ENCODE peak calls at places on chromosomes 1 and 21, in six cellular contexts. One of them, this sample, is unnamed.

GRCh38 chr1:54603241-54603640 is 20.1 kb downstream of the FAM151A start:
- DNase-seq in endothelial cell of umbilical vein: no peak
- DNase-seq in stomach: no peak
- DNase-seq in IMR-90: no peak
- DNase-seq in fibroblast of lung: no peak
- DNase-seq in colonic mucosa: no peak
- DNase-seq in this sample: no peak

GRCh38 chr1:172359531-172359991 is 60.9 kb upstream of the C1orf105 start:
- DNase-seq in endothelial cell of umbilical vein: peak
- DNase-seq in stomach: no peak
- DNase-seq in IMR-90: peak
- DNase-seq in fibroblast of lung: peak
- DNase-seq in colonic mucosa: peak
- DNase-seq in this sample: peak

GRCh38 chr1:174198192-174198591 is 38.9 kb downstream of the RABGAP1L start:
- DNase-seq in endothelial cell of umbilical vein: no peak
- DNase-seq in stomach: no peak
- DNase-seq in IMR-90: no peak
- DNase-seq in fibroblast of lung: no peak
- DNase-seq in colonic mucosa: no peak
- DNase-seq in this sample: no peak

GRCh38 chr1:238562376-238562775 is 671.7 kb upstream of the ZP4 start:
- DNase-seq in endothelial cell of umbilical vein: no peak
- DNase-seq in stomach: no peak
- DNase-seq in IMR-90: peak
- DNase-seq in fibroblast of lung: peak
- DNase-seq in colonic mucosa: no peak
- DNase-seq in this sample: peak

GRCh38 chr21:25565272-25566199 is 41.7 kb downstream of the MRPL39 start:
- DNase-seq in endothelial cell of umbilical vein: no peak
- DNase-seq in stomach: no peak
- DNase-seq in IMR-90: no peak
- DNase-seq in fibroblast of lung: no peak
- DNase-seq in colonic mucosa: no peak
- DNase-seq in this sample: no peak

GRCh38 chr1:17572264-17572985 is 32.9 kb downstream of the ARHGEF10L start:
- DNase-seq in endothelial cell of umbilical vein: no peak
- DNase-seq in stomach: no peak
- DNase-seq in IMR-90: no peak
- DNase-seq in fibroblast of lung: no peak
- DNase-seq in colonic mucosa: no peak
- DNase-seq in this sample: no peak

GRCh38 chr21:33897739-33898138 is 17.9 kb downstream of the ATP5PO start:
- DNase-seq in endothelial cell of umbilical vein: peak
- DNase-seq in stomach: no peak
- DNase-seq in IMR-90: peak
- DNase-seq in fibroblast of lung: no peak
- DNase-seq in colonic mucosa: no peak
- DNase-seq in this sample: no peak

GRCh38 chr1:198171667-198172294 is 15.0 kb downstream of the NEK7 start:
- DNase-seq in endothelial cell of umbilical vein: no peak
- DNase-seq in stomach: no peak
- DNase-seq in IMR-90: no peak
- DNase-seq in fibroblast of lung: no peak
- DNase-seq in colonic mucosa: no peak
- DNase-seq in this sample: no peak

GRCh38 chr1:24347159-24347931 is 28.2 kb downstream of the GRHL3 start:
- DNase-seq in endothelial cell of umbilical vein: no peak
- DNase-seq in stomach: no peak
- DNase-seq in IMR-90: no peak
- DNase-seq in fibroblast of lung: no peak
- DNase-seq in colonic mucosa: no peak
- DNase-seq in this sample: no peak

GRCh38 chr1:29196863-29197589 is 15.3 kb upstream of the SRSF4 start:
- DNase-seq in endothelial cell of umbilical vein: no peak
- DNase-seq in stomach: no peak
- DNase-seq in IMR-90: peak
- DNase-seq in fibroblast of lung: peak
- DNase-seq in colonic mucosa: no peak
- DNase-seq in this sample: peak

GRCh38 chr1:8625981-8626898 is 191.2 kb downstream of the RERE start:
- DNase-seq in endothelial cell of umbilical vein: no peak
- DNase-seq in stomach: no peak
- DNase-seq in IMR-90: peak
- DNase-seq in fibroblast of lung: peak
- DNase-seq in colonic mucosa: no peak
- DNase-seq in this sample: peak

GRCh38 chr1:43267291-43267805 is 2.4 kb upstream of the TMEM125 start:
- DNase-seq in endothelial cell of umbilical vein: no peak
- DNase-seq in stomach: peak
- DNase-seq in IMR-90: peak
- DNase-seq in fibroblast of lung: peak
- DNase-seq in colonic mucosa: no peak
- DNase-seq in this sample: peak

GRCh38 chr1:156741613-156741983 is 710 bp upstream of the MRPL24 start:
- DNase-seq in endothelial cell of umbilical vein: no peak
- DNase-seq in stomach: no peak
- DNase-seq in IMR-90: no peak
- DNase-seq in fibroblast of lung: no peak
- DNase-seq in colonic mucosa: no peak
- DNase-seq in this sample: no peak

GRCh38 chr21:42468511-42469131 is 27.4 kb downstream of the RSPH1 start:
- DNase-seq in endothelial cell of umbilical vein: no peak
- DNase-seq in stomach: no peak
- DNase-seq in IMR-90: no peak
- DNase-seq in fibroblast of lung: peak
- DNase-seq in colonic mucosa: no peak
- DNase-seq in this sample: no peak

GRCh38 chr1:31576201-31576669 is at the start of gene TINAGL1:
- DNase-seq in endothelial cell of umbilical vein: peak
- DNase-seq in stomach: peak
- DNase-seq in IMR-90: no peak
- DNase-seq in fibroblast of lung: no peak
- DNase-seq in colonic mucosa: peak
- DNase-seq in this sample: no peak

GRCh38 chr1:91582431-91582921 is 81.8 kb downstream of the CDC7 start:
- DNase-seq in endothelial cell of umbilical vein: peak
- DNase-seq in stomach: no peak
- DNase-seq in IMR-90: peak
- DNase-seq in fibroblast of lung: peak
- DNase-seq in colonic mucosa: no peak
- DNase-seq in this sample: peak

GRCh38 chr1:240652554-240652953 is 40.6 kb upstream of the GREM2 start:
- DNase-seq in endothelial cell of umbilical vein: no peak
- DNase-seq in stomach: no peak
- DNase-seq in IMR-90: no peak
- DNase-seq in fibroblast of lung: no peak
- DNase-seq in colonic mucosa: no peak
- DNase-seq in this sample: no peak

GRCh38 chr1:112513112-112513870 is 4.5 kb downstream of the WNT2B start:
- DNase-seq in endothelial cell of umbilical vein: no peak
- DNase-seq in stomach: peak
- DNase-seq in IMR-90: peak
- DNase-seq in fibroblast of lung: no peak
- DNase-seq in colonic mucosa: peak
- DNase-seq in this sample: no peak

GRCh38 chr1:96727860-96728259 is 6.3 kb downstream of the PTBP2 start:
- DNase-seq in endothelial cell of umbilical vein: no peak
- DNase-seq in stomach: no peak
- DNase-seq in IMR-90: no peak
- DNase-seq in fibroblast of lung: no peak
- DNase-seq in colonic mucosa: no peak
- DNase-seq in this sample: no peak

GRCh38 chr1:96722161-96722908 is 751 bp downstream of the PTBP2 start:
- DNase-seq in endothelial cell of umbilical vein: peak
- DNase-seq in stomach: peak
- DNase-seq in IMR-90: peak
- DNase-seq in fibroblast of lung: peak
- DNase-seq in colonic mucosa: peak
- DNase-seq in this sample: no peak

GRCh38 chr1:96721382-96722160 is at the start of gene PTBP2:
- DNase-seq in endothelial cell of umbilical vein: peak
- DNase-seq in stomach: peak
- DNase-seq in IMR-90: peak
- DNase-seq in fibroblast of lung: peak
- DNase-seq in colonic mucosa: peak
- DNase-seq in this sample: no peak

GRCh38 chr1:96721053-96721381 is 567 bp upstream of the PTBP2 start:
- DNase-seq in endothelial cell of umbilical vein: no peak
- DNase-seq in stomach: no peak
- DNase-seq in IMR-90: no peak
- DNase-seq in fibroblast of lung: no peak
- DNase-seq in colonic mucosa: no peak
- DNase-seq in this sample: no peak

GRCh38 chr1:96723372-96723771 is 1.8 kb downstream of the PTBP2 start:
- DNase-seq in endothelial cell of umbilical vein: no peak
- DNase-seq in stomach: no peak
- DNase-seq in IMR-90: no peak
- DNase-seq in fibroblast of lung: no peak
- DNase-seq in colonic mucosa: no peak
- DNase-seq in this sample: no peak
- H3K4me3 ChIP-seq in endothelial cell of umbilical vein: peak
- H3K4me3 ChIP-seq in stomach: peak
- H3K4me3 ChIP-seq in IMR-90: peak
- H3K4me3 ChIP-seq in fibroblast of lung: peak
- H3K4me3 ChIP-seq in colonic mucosa: no peak
- H3K4me3 ChIP-seq in this sample: peak

DNA sequence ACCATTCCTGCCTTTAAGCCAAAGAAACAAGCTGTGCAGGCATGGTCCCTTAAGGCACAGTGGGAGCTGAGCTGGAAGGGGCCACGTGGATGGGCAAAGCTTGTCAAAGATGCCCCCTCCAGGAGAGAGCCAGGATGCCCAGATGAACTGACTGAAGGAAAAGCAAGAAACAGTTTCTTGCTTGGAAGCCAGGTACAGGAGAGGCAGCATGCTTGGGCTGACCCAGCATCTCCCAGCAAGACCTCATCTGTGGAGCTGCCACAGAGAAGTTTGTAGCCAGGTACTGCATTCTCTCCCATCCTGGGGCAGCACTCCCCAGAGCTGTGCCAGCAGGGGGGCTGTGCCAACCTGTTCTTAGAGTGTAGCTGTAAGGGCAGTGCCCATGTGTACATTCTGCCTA is 1.3 kb upstream of the SLC50A1 start:
- DNase-seq in endothelial cell of umbilical vein: peak
- DNase-seq in stomach: no peak
- DNase-seq in IMR-90: no peak
- DNase-seq in fibroblast of lung: no peak
- DNase-seq in colonic mucosa: no peak
- DNase-seq in this sample: no peak
- TF ChIP-seq CTCF in endothelial cell of umbilical vein: no peak
- TF ChIP-seq CTCF in stomach: no peak
- TF ChIP-seq CTCF in IMR-90: no peak
- TF ChIP-seq CTCF in fibroblast of lung: no peak
- TF ChIP-seq CTCF in colonic mucosa: no peak
- TF ChIP-seq CTCF in this sample: no peak

DNA sequence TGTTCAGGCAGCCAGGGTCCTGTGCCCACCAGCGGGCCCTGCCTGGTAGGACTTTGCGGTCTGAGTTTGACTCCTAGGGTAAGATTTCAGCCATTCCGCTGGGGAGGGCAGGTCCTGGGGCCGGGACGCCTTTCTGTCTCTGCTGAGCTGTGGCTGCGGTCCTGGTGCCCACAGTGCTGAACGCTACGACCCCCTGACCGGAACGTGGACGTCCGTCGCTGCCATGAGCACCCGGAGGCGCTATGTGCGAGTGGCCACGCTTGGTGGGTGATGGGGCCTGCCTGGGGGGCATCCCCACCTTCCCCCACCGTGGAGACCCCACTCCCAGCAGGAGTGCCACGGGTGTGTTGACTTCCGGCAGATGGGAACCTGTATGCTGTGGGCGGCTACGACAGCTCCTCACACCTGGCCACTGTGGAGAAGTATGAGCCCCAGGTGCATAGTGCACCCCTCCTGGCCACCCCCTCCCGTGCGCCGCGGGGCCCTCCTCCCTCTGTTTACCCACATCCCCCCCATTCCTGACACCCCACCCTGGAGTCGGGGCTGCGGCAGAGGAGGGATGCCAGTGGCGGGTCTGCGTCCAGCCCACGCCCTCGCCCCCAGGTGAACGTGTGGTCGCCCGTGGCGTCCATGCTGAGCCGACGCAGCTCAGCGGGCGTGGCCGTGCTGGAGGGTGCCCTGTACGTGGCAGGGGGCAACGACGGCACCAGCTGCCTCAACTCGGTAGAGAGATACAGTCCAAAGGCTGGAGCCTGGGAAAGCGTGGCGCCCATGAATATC is 2.3 kb upstream of the PLEKHN1 start:
- DNase-seq in endothelial cell of umbilical vein: no peak
- DNase-seq in stomach: no peak
- DNase-seq in IMR-90: no peak
- DNase-seq in fibroblast of lung: no peak
- DNase-seq in colonic mucosa: no peak
- DNase-seq in this sample: no peak
- H3K4me3 ChIP-seq in endothelial cell of umbilical vein: no peak
- H3K4me3 ChIP-seq in stomach: no peak
- H3K4me3 ChIP-seq in IMR-90: no peak
- H3K4me3 ChIP-seq in fibroblast of lung: no peak
- H3K4me3 ChIP-seq in colonic mucosa: no peak
- H3K4me3 ChIP-seq in this sample: no peak

DNA sequence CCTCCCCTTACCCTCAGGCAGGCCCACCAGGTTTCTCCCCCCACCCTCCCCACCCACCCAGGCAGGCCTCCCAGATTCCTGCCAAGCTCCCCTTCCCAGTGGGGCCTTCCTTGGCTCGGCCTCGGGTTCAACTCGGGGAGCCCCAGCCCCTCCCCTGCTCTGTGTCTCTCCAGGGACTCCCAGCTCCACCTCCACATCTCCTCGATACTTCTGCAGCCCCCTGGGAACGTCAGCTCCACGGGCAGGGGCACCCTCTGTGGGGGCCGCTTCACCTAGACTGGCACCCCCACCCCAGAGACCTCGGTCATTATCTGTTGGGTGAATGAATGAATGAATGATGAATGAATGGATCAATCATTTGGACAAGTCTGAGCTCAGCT is 775 bp downstream of the MMEL1 start:
- DNase-seq in endothelial cell of umbilical vein: no peak
- DNase-seq in stomach: no peak
- DNase-seq in IMR-90: no peak
- DNase-seq in fibroblast of lung: no peak
- DNase-seq in colonic mucosa: no peak
- DNase-seq in this sample: no peak
- TF ChIP-seq CTCF in endothelial cell of umbilical vein: no peak
- TF ChIP-seq CTCF in stomach: no peak
- TF ChIP-seq CTCF in IMR-90: no peak
- TF ChIP-seq CTCF in fibroblast of lung: no peak
- TF ChIP-seq CTCF in colonic mucosa: no peak
- TF ChIP-seq CTCF in this sample: no peak

GRCh38 chr1:3745590-3746381 is 6.5 kb upstream of the CCDC27 start:
- DNase-seq in endothelial cell of umbilical vein: no peak
- DNase-seq in stomach: no peak
- DNase-seq in IMR-90: peak
- DNase-seq in fibroblast of lung: no peak
- DNase-seq in colonic mucosa: no peak
- DNase-seq in this sample: no peak
- H3K4me3 ChIP-seq in endothelial cell of umbilical vein: no peak
- H3K4me3 ChIP-seq in stomach: peak
- H3K4me3 ChIP-seq in IMR-90: no peak
- H3K4me3 ChIP-seq in fibroblast of lung: peak
- H3K4me3 ChIP-seq in colonic mucosa: no peak
- H3K4me3 ChIP-seq in this sample: no peak